ENCODE peak calls at places on chromosomes 5 and 9, in five cellular contexts. M is endothelial cell, E is NCI-H748 treated with DMSO at 0.1 percent for 48 hours, T is Calu3, H is coronary artery. A is an unnamed sample.

GRCh38 chr5:128498844-128499455 is 39.1 kb downstream of the FBN2 start:
- DNase-seq in T (peak), H (no peak), E (no peak), M (peak), A (peak)

GRCh38 chr5:10334830-10335229 is 18.7 kb upstream of the MARCHF6 start:
- DNase-seq in T (no peak), E (no peak), H (no peak), M (no peak), A (no peak)

GRCh38 chr5:110072646-110073045 is 382.9 kb downstream of the MAN2A1 start:
- DNase-seq in H (no peak), M (no peak), T (no peak), E (no peak), A (no peak)

GRCh38 chr5:90477816-90478215 is 3.2 kb downstream of the POLR3G start:
- DNase-seq in T (no peak), M (no peak), H (no peak), E (no peak), A (no peak)

GRCh38 chr5:122172207-122172606 is 42.9 kb downstream of the ZNF474 start:
- DNase-seq in E (no peak), M (no peak), H (no peak), T (no peak), A (no peak)

GRCh38 chr9:136086213-136086881 is 8.7 kb downstream of the NACC2 start:
- DNase-seq in E (no peak), H (no peak), T (no peak), M (no peak), A (no peak)

GRCh38 chr9:101478444-101478843 is 42.9 kb upstream of the ALDOB start:
- DNase-seq in E (no peak), H (no peak), T (no peak), M (no peak), A (no peak)

GRCh38 chr9:14554866-14555265 is 138.4 kb downstream of the ZDHHC21 start:
- DNase-seq in T (no peak), M (no peak), H (no peak), E (no peak), A (no peak)

GRCh38 chr5:458547-459353 is 15.8 kb downstream of the EXOC3 start:
- DNase-seq in M (no peak), T (peak), H (peak), E (no peak), A (no peak)

GRCh38 chr9:128898845-128899565 is 17.1 kb downstream of the LRRC8A start:
- DNase-seq in T (no peak), M (no peak), H (no peak), E (no peak), A (no peak)

GRCh38 chr5:54309237-54309636 is 1.1 kb downstream of the ARL15 start:
- DNase-seq in M (no peak), H (no peak), T (no peak), E (no peak), A (peak)

GRCh38 chr9:71403106-71403505 is 281.7 kb upstream of the TRPM3 start:
- DNase-seq in H (no peak), M (no peak), T (no peak), E (no peak), A (no peak)

GRCh38 chr5:39661026-39661779 is 236.4 kb upstream of the DAB2 start:
- DNase-seq in M (no peak), H (no peak), T (no peak), E (no peak), A (peak)

GRCh38 chr9:133643362-133643755 is 7.2 kb downstream of the DBH start:
- DNase-seq in E (no peak), T (no peak), H (no peak), M (no peak), A (no peak)

GRCh38 chr5:149044453-149045117 is 18.3 kb downstream of the SH3TC2 start:
- DNase-seq in E (no peak), T (no peak), M (no peak), H (no peak), A (no peak)